ENCODE peak calls at places on chromosomes 11 and 22, in six cellular contexts. Z is K562, I is A549, Q is HCT116, S is IMR-90, A is SK-N-SH. F is an unnamed sample.

GRCh38 chr11:57978686-57979531 is 44.8 kb upstream of the OR9Q1 start:
- DNase-seq in Z (no peak), A (no peak), Q (no peak), I (no peak), S (peak), F (peak)

GRCh38 chr11:73559758-73560157 is 38.2 kb downstream of the FAM168A start:
- DNase-seq in A (no peak), Z (no peak), I (no peak), Q (no peak), S (peak), F (no peak)

GRCh38 chr11:105000167-105000566 is 22.8 kb downstream of the CASP5 start:
- DNase-seq in Z (no peak), S (no peak), Q (peak), A (no peak), I (no peak), F (peak)

GRCh38 chr11:134277176-134278001 is 1.2 kb downstream of the GLB1L3 start:
- DNase-seq in Z (peak), I (no peak), Q (no peak), A (no peak), S (no peak), F (no peak)

GRCh38 chr22:37659066-37659896 is 758 bp downstream of the PDXP start:
- DNase-seq in Q (no peak), Z (peak), A (peak), I (no peak), S (no peak), F (peak)

GRCh38 chr11:73353422-73353821 is 22.8 kb upstream of the RELT start:
- DNase-seq in I (no peak), Q (no peak), S (no peak), Z (no peak), A (no peak), F (no peak)

GRCh38 chr22:19068784-19069271 is 53.4 kb downstream of the DGCR2 start:
- DNase-seq in A (no peak), S (no peak), I (no peak), Q (no peak), Z (no peak), F (no peak)

GRCh38 chr11:94128746-94129504 is at the start of gene PANX1:
- DNase-seq in Q (peak), Z (peak), I (peak), A (peak), S (peak), F (peak)

GRCh38 chr11:131248588-131248987 is 121.8 kb upstream of the NTM start:
- DNase-seq in A (no peak), Z (no peak), I (no peak), S (no peak), Q (no peak), F (no peak)
- TF ChIP-seq RAD21 in A (no peak), Z (no peak), I (no peak), S (no peak), Q (no peak), F (no peak)

GRCh38 chr11:279040-279965 is 1.1 kb downstream of the NLRP6 start:
- DNase-seq in I (no peak), S (no peak), A (peak), Z (no peak), Q (no peak), F (no peak)

GRCh38 chr11:276219-276618 is 2.0 kb upstream of the NLRP6 start:
- DNase-seq in Q (no peak), Z (no peak), A (no peak), S (no peak), I (no peak), F (no peak)

GRCh38 chr11:279966-280761 is 2.0 kb downstream of the NLRP6 start:
- DNase-seq in A (peak), Z (no peak), I (no peak), Q (no peak), S (peak), F (no peak)

GRCh38 chr11:280762-281485 is 2.7 kb downstream of the NLRP6 start:
- DNase-seq in Z (no peak), A (peak), I (no peak), S (no peak), Q (no peak), F (no peak)

GRCh38 chr11:278001-278951 is at the start of gene NLRP6:
- DNase-seq in S (no peak), Z (no peak), I (no peak), Q (no peak), A (peak), F (no peak)
- TF ChIP-seq RAD21 in S (no peak), Z (no peak), I (no peak), Q (no peak), A (no peak), F (no peak)

GRCh38 chr22:25348391-25348790 is 129.0 kb downstream of the CRYBB2 start:
- DNase-seq in I (no peak), Q (no peak), S (no peak), Z (no peak), A (no peak), F (no peak)
- TF ChIP-seq RAD21 in I (no peak), Q (no peak), S (no peak), Z (no peak), A (no peak), F (no peak)

DNA sequence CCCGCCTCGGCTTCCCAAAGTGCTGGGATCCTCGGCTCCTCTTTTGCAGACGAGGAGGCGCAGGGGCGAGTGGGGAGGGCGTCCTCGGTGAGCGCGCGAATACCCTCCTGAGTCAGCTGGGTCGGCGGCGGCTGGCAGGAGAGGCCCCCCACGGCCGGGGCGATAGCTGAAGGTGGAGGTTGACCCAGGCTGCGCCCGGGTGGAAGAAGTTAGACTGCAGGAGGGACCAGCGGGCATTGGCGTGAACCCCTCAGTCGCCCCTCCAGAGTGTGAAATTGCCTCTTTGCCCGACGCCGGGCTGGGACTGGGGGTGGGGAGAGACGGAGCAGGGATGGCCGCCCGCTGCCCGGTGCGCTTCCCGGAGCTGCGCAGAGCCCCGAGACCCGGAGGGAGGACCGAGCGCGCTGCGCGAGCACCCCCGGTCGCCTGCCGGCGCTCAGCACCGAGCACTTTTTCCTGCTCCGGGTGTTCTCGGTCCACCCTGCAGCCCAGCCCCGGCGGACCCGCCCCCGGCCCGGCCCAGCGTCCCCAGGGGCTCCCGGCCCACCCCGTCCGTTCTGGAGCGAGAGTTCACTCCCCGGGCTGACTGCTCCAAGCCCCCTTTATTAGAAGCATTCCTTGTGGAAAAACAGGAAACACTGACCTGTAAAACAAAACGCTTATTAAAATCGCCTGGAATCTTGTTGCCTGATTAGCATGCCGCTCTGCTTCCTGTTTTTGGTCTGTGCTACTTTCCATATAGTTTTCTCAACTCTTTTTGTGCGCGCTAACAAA is 13.7 kb upstream of the CPT1A start:
- DNase-seq in S (peak), I (no peak), Z (no peak), A (peak), Q (no peak), F (no peak)
- TF ChIP-seq RAD21 in S (peak), I (no peak), Z (no peak), A (no peak), Q (no peak), F (no peak)

GRCh38 chr22:45869448-45869847 is 107.5 kb downstream of the WNT7B start:
- DNase-seq in S (no peak), Z (no peak), A (no peak), Q (no peak), I (no peak), F (no peak)
- TF ChIP-seq RAD21 in S (no peak), Z (no peak), A (no peak), Q (no peak), I (no peak), F (no peak)

GRCh38 chr11:59199546-59200420 is 12.9 kb downstream of the MPEG1 start:
- DNase-seq in I (no peak), S (no peak), Z (no peak), Q (no peak), A (no peak), F (no peak)

GRCh38 chr11:59195596-59195995 is 17.1 kb downstream of the MPEG1 start:
- DNase-seq in S (no peak), Q (no peak), I (no peak), A (no peak), Z (no peak), F (no peak)

GRCh38 chr11:59196777-59197176 is 15.9 kb downstream of the MPEG1 start:
- DNase-seq in A (no peak), Q (no peak), Z (no peak), I (no peak), S (no peak), F (no peak)

GRCh38 chr11:59200421-59200746 is 12.3 kb downstream of the MPEG1 start:
- DNase-seq in Q (no peak), I (no peak), A (no peak), Z (no peak), S (no peak), F (no peak)

GRCh38 chr11:59197990-59198389 is 14.7 kb downstream of the MPEG1 start:
- DNase-seq in A (no peak), S (peak), I (no peak), Q (no peak), Z (no peak), F (no peak)
- TF ChIP-seq RAD21 in A (no peak), S (no peak), I (no peak), Q (no peak), Z (no peak), F (no peak)

GRCh38 chr22:42257386-42257785 is 13.1 kb downstream of the TCF20 start:
- DNase-seq in S (peak), A (no peak), Z (no peak), I (no peak), Q (no peak), F (no peak)
- TF ChIP-seq RAD21 in S (no peak), A (no peak), Z (no peak), I (no peak), Q (no peak), F (no peak)

DNA sequence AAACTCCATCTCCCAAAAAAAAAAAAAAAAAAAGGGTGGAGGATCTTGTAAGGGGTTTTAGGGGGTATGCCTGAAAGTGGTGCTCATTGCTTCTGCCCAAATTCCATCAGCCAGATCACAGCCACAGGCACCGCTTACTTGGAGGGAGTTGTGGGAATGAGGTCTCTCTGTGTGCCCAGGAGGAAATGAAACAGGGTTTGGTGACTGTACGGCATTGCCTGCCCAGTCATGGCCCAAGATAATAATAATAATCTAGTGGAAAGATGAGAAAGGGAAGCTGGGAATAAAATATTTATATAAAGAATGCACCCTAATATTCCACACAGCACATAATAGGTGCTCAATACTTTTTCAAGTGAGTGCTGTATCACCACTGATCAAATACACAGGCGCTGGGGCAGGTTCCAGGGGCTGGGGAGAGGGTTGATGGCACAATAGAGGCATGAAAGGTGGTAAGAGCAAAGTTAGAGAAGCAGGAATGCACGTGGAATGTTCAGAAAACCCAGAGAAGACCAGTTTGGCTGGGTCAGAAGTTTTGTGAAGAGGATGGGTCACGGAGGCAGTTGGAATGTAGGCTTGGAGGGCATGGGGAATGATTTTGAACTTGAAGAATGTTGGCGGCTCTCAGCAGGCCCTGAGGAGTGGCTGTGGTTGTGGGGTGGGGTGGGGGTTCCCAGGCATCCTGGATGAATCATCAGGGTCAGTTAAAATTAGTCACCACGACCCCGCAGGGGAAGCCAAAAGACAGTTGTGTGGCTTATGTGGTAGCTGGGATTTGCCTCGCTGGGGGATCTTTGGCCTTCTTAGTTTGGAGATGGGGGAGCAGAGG is 12.5 kb upstream of the MB start:
- DNase-seq in Q (peak), S (peak), I (peak), Z (peak), A (no peak), F (no peak)
- TF ChIP-seq RAD21 in Q (peak), S (peak), I (peak), Z (no peak), A (no peak), F (no peak)

GRCh38 chr11:126607776-126608625 is 252.5 kb downstream of the ST3GAL4 start:
- DNase-seq in S (no peak), A (no peak), I (no peak), Z (no peak), Q (no peak), F (no peak)
- TF ChIP-seq RAD21 in S (no peak), A (no peak), I (no peak), Z (no peak), Q (no peak), F (no peak)

GRCh38 chr11:72102631-72102945 is 509 bp downstream of the LAMTOR1 start:
- DNase-seq in Q (no peak), S (no peak), Z (no peak), I (no peak), A (no peak), F (no peak)

GRCh38 chr11:72100462-72100861 is 2.6 kb downstream of the LAMTOR1 start:
- DNase-seq in Q (no peak), Z (peak), S (no peak), I (no peak), A (no peak), F (no peak)

GRCh38 chr11:72102946-72103753 is at the start of gene LAMTOR1:
- DNase-seq in A (peak), Q (peak), S (peak), I (peak), Z (peak), F (peak)

GRCh38 chr11:72103754-72104167 is 664 bp upstream of the LAMTOR1 start:
- DNase-seq in I (no peak), A (no peak), Z (no peak), S (no peak), Q (no peak), F (no peak)

GRCh38 chr11:72102162-72102561 is 935 bp downstream of the LAMTOR1 start:
- DNase-seq in A (no peak), S (no peak), Z (no peak), Q (no peak), I (no peak), F (no peak)
- TF ChIP-seq RAD21 in A (no peak), S (no peak), Z (no peak), Q (no peak), I (no peak), F (no peak)

F was measured in HepG2.